ENCODE peak calls at places on chromosomes 11 and 22, in seven cellular contexts. One of them, this sample, is unnamed. For H3K4me1, the result is how much of the 10 kb centered on the place peaks cover.

GRCh38 chr22:42296381-42296853 is 26.0 kb upstream of the TCF20 start:
- DNase-seq in H1: no peak
- DNase-seq in HCT116: no peak
- DNase-seq in SK-N-SH: peak
- DNase-seq in HepG2: no peak
- DNase-seq in GM12878: no peak
- DNase-seq in K562: no peak
- DNase-seq in this sample: no peak

GRCh38 chr22:44783581-44783980 is 31.2 kb downstream of the ARHGAP8 start:
- DNase-seq in HepG2: no peak
- DNase-seq in GM12878: no peak
- DNase-seq in H1: no peak
- DNase-seq in HCT116: no peak
- DNase-seq in SK-N-SH: no peak
- DNase-seq in K562: no peak
- DNase-seq in this sample: no peak

GRCh38 chr11:32884770-32885384 is 7.7 kb upstream of the QSER1 start:
- DNase-seq in K562: peak
- DNase-seq in SK-N-SH: no peak
- DNase-seq in HCT116: no peak
- DNase-seq in H1: no peak
- DNase-seq in GM12878: no peak
- DNase-seq in HepG2: no peak
- DNase-seq in this sample: no peak

GRCh38 chr22:32534252-32535215 is 59.9 kb downstream of the FBXO7 start:
- DNase-seq in SK-N-SH: no peak
- DNase-seq in H1: no peak
- DNase-seq in K562: no peak
- DNase-seq in HepG2: peak
- DNase-seq in HCT116: no peak
- DNase-seq in GM12878: no peak
- DNase-seq in this sample: no peak

GRCh38 chr11:114061053-114062049 is 1.8 kb downstream of the ZBTB16 start:
- DNase-seq in K562: no peak
- DNase-seq in H1: peak
- DNase-seq in HepG2: no peak
- DNase-seq in SK-N-SH: peak
- DNase-seq in GM12878: no peak
- DNase-seq in HCT116: no peak
- DNase-seq in this sample: no peak

GRCh38 chr11:114346709-114347141 is 50.5 kb downstream of the NNMT start:
- DNase-seq in SK-N-SH: no peak
- DNase-seq in K562: no peak
- DNase-seq in H1: no peak
- DNase-seq in GM12878: no peak
- DNase-seq in HepG2: no peak
- DNase-seq in HCT116: no peak
- DNase-seq in this sample: no peak

GRCh38 chr11:115276182-115276581 is 228.0 kb downstream of the CADM1 start:
- DNase-seq in K562: no peak
- DNase-seq in H1: no peak
- DNase-seq in HepG2: no peak
- DNase-seq in GM12878: no peak
- DNase-seq in HCT116: no peak
- DNase-seq in SK-N-SH: peak
- DNase-seq in this sample: no peak

GRCh38 chr11:64206457-64207246 is at the start of gene FERMT3:
- DNase-seq in H1: no peak
- DNase-seq in K562: peak
- DNase-seq in GM12878: peak
- DNase-seq in HCT116: no peak
- DNase-seq in SK-N-SH: peak
- DNase-seq in HepG2: no peak
- DNase-seq in this sample: no peak

GRCh38 chr11:44315947-44316387 is 6.0 kb upstream of the ALX4 start:
- DNase-seq in H1: no peak
- DNase-seq in HepG2: no peak
- DNase-seq in GM12878: no peak
- DNase-seq in HCT116: no peak
- DNase-seq in K562: peak
- DNase-seq in SK-N-SH: peak
- DNase-seq in this sample: no peak

GRCh38 chr22:43625242-43625641 is 186.9 kb downstream of the EFCAB6 start:
- DNase-seq in GM12878: no peak
- DNase-seq in H1: no peak
- DNase-seq in HCT116: peak
- DNase-seq in HepG2: no peak
- DNase-seq in SK-N-SH: no peak
- DNase-seq in K562: no peak
- DNase-seq in this sample: no peak

GRCh38 chr11:44110231-44110679 is 14.8 kb downstream of the EXT2 start:
- DNase-seq in H1: peak
- DNase-seq in SK-N-SH: peak
- DNase-seq in K562: peak
- DNase-seq in HCT116: no peak
- DNase-seq in GM12878: no peak
- DNase-seq in HepG2: peak
- DNase-seq in this sample: peak

GRCh38 chr11:70272009-70272408 is 1.5 kb downstream of the PPFIA1 start:
- DNase-seq in HCT116: no peak
- DNase-seq in GM12878: no peak
- DNase-seq in SK-N-SH: no peak
- DNase-seq in HepG2: no peak
- DNase-seq in H1: no peak
- DNase-seq in K562: no peak
- DNase-seq in this sample: no peak
- H3K9ac ChIP-seq in HCT116: no peak
- H3K9ac ChIP-seq in GM12878: no peak
- H3K9ac ChIP-seq in SK-N-SH: no peak
- H3K9ac ChIP-seq in HepG2: peak
- H3K9ac ChIP-seq in H1: no peak
- H3K9ac ChIP-seq in K562: no peak
- H3K9ac ChIP-seq in this sample: no peak

DNA sequence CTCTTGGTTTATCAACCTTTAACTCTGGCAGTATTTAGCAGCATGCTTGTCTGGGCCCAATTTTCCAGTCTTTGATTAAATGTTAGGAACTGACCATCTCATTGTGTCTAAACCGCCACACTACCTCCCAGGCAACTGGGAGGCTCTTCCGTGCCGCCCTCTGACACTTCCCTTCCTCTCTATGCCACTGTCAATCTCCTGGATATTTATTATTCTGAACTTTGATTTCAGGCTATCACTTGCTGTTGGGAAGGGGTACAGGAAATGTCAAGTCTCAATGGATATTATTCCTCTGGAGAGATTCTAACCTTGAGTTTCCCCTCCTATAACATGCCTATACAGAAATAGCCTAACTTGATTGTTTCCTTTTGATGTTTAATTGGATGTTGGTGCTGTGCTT is 222.9 kb upstream of the NARS2 start:
- DNase-seq in HCT116: no peak
- DNase-seq in H1: no peak
- DNase-seq in GM12878: no peak
- DNase-seq in SK-N-SH: no peak
- DNase-seq in K562: no peak
- DNase-seq in HepG2: no peak
- DNase-seq in this sample: no peak
- H3K4me1 ChIP-seq in HCT116: under half
- H3K4me1 ChIP-seq in H1: under half
- H3K4me1 ChIP-seq in GM12878: under half
- H3K4me1 ChIP-seq in SK-N-SH: under half
- H3K4me1 ChIP-seq in K562: under half
- H3K4me1 ChIP-seq in HepG2: under half
- H3K4me1 ChIP-seq in this sample: under half

GRCh38 chr11:2803186-2804057 is 82.2 kb downstream of the CDKN1C start:
- DNase-seq in GM12878: no peak
- DNase-seq in K562: no peak
- DNase-seq in SK-N-SH: no peak
- DNase-seq in HepG2: no peak
- DNase-seq in HCT116: no peak
- DNase-seq in H1: peak
- DNase-seq in this sample: no peak
- TF ChIP-seq YY1 in GM12878: no peak
- TF ChIP-seq YY1 in K562: no peak
- TF ChIP-seq YY1 in SK-N-SH: no peak
- TF ChIP-seq YY1 in HepG2: no peak
- TF ChIP-seq YY1 in HCT116: no peak
- TF ChIP-seq YY1 in H1: no peak
- TF ChIP-seq YY1 in this sample: no peak

GRCh38 chr11:3855808-3856491 is 486 bp downstream of the STIM1 start:
- DNase-seq in HepG2: no peak
- DNase-seq in SK-N-SH: no peak
- DNase-seq in K562: peak
- DNase-seq in HCT116: no peak
- DNase-seq in H1: peak
- DNase-seq in GM12878: no peak
- DNase-seq in this sample: no peak

GRCh38 chr11:3856856-3857553 is 1.5 kb downstream of the STIM1 start:
- DNase-seq in HepG2: no peak
- DNase-seq in K562: no peak
- DNase-seq in HCT116: no peak
- DNase-seq in SK-N-SH: no peak
- DNase-seq in H1: no peak
- DNase-seq in GM12878: no peak
- DNase-seq in this sample: no peak

GRCh38 chr11:3854977-3855807 is at the start of gene STIM1:
- DNase-seq in GM12878: peak
- DNase-seq in K562: peak
- DNase-seq in SK-N-SH: peak
- DNase-seq in HCT116: peak
- DNase-seq in H1: peak
- DNase-seq in HepG2: peak
- DNase-seq in this sample: peak

GRCh38 chr11:3859373-3859881 is 4.0 kb downstream of the STIM1 start:
- DNase-seq in HCT116: no peak
- DNase-seq in HepG2: no peak
- DNase-seq in GM12878: no peak
- DNase-seq in SK-N-SH: no peak
- DNase-seq in K562: peak
- DNase-seq in H1: no peak
- DNase-seq in this sample: no peak

DNA sequence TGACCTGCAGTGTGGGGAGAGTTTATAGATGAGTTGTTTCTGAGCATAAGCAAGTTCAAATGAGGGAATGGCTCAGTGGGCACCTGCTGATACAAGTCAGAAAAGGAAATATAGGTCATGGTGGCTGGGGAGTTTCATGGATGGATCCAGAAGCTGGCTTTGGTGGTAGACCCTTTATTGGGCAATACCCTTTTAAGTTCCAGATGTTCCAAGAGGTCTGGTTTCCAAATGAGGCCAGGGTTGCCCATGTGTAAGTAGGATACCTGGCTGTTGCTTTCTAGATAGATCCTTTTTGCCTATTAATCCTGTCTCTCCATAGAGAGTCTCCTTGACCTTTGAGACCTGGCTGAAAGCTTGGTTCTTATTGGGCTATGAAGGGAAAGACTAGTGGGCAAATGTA is 2.2 kb downstream of the STIM1 start:
- DNase-seq in HepG2: peak
- DNase-seq in K562: no peak
- DNase-seq in GM12878: no peak
- DNase-seq in H1: no peak
- DNase-seq in HCT116: no peak
- DNase-seq in SK-N-SH: no peak
- DNase-seq in this sample: no peak
- H3K9ac ChIP-seq in HepG2: peak
- H3K9ac ChIP-seq in K562: peak
- H3K9ac ChIP-seq in GM12878: peak
- H3K9ac ChIP-seq in H1: no peak
- H3K9ac ChIP-seq in HCT116: no peak
- H3K9ac ChIP-seq in SK-N-SH: no peak
- H3K9ac ChIP-seq in this sample: no peak